ENCODE peak calls at places on chromosomes 1 and 21, in nine cellular contexts. One of them, this sample, is unnamed.

GRCh38 chr21:46182548-46183336 is 1.5 kb downstream of the SPATC1L start:
- DNase-seq in nephron progenitor cell: no peak
- DNase-seq in activated B cell treated with CpG ODN at 0.5 μM for 24 hours: no peak
- DNase-seq in HL-60: no peak
- DNase-seq in glutamatergic neuron: no peak
- DNase-seq in heart left ventricle: peak; percentile 67
- DNase-seq in ovary: peak; percentile 74
- DNase-seq in transverse colon: no peak
- DNase-seq in endodermal cell: peak; percentile 64
- DNase-seq in this sample: no peak

GRCh38 chr1:160605792-160606520 is 26.7 kb upstream of the CD84 start:
- DNase-seq in transverse colon: no peak
- DNase-seq in glutamatergic neuron: no peak
- DNase-seq in endodermal cell: no peak
- DNase-seq in nephron progenitor cell: no peak
- DNase-seq in HL-60: no peak
- DNase-seq in heart left ventricle: no peak
- DNase-seq in activated B cell treated with CpG ODN at 0.5 μM for 24 hours: no peak
- DNase-seq in ovary: no peak
- DNase-seq in this sample: no peak

GRCh38 chr1:212858461-212859265 is 588 bp downstream of the FLVCR1 start:
- DNase-seq in heart left ventricle: peak; percentile 28
- DNase-seq in activated B cell treated with CpG ODN at 0.5 μM for 24 hours: peak; percentile 38
- DNase-seq in glutamatergic neuron: no peak
- DNase-seq in HL-60: peak; percentile 28
- DNase-seq in nephron progenitor cell: no peak
- DNase-seq in endodermal cell: peak; percentile 73
- DNase-seq in ovary: no peak
- DNase-seq in transverse colon: peak; percentile 29
- DNase-seq in this sample: no peak

GRCh38 chr1:7595338-7595737 is 175.8 kb upstream of the VAMP3 start:
- DNase-seq in ovary: no peak
- DNase-seq in glutamatergic neuron: no peak
- DNase-seq in HL-60: no peak
- DNase-seq in heart left ventricle: no peak
- DNase-seq in transverse colon: no peak
- DNase-seq in endodermal cell: peak; percentile 66
- DNase-seq in nephron progenitor cell: peak; percentile 27
- DNase-seq in activated B cell treated with CpG ODN at 0.5 μM for 24 hours: no peak
- DNase-seq in this sample: peak; percentile 24

GRCh38 chr1:211036701-211037494 is 97.0 kb downstream of the KCNH1 start:
- DNase-seq in ovary: no peak
- DNase-seq in heart left ventricle: no peak
- DNase-seq in HL-60: no peak
- DNase-seq in endodermal cell: no peak
- DNase-seq in transverse colon: no peak
- DNase-seq in activated B cell treated with CpG ODN at 0.5 μM for 24 hours: no peak
- DNase-seq in glutamatergic neuron: no peak
- DNase-seq in nephron progenitor cell: no peak
- DNase-seq in this sample: no peak

GRCh38 chr1:228208831-228209524 is 1.1 kb downstream of the OBSCN start:
- DNase-seq in glutamatergic neuron: no peak
- DNase-seq in nephron progenitor cell: no peak
- DNase-seq in ovary: no peak
- DNase-seq in endodermal cell: no peak
- DNase-seq in activated B cell treated with CpG ODN at 0.5 μM for 24 hours: no peak
- DNase-seq in transverse colon: no peak
- DNase-seq in HL-60: no peak
- DNase-seq in heart left ventricle: peak; percentile 44
- DNase-seq in this sample: no peak

GRCh38 chr1:225996946-225997545 is 2.1 kb downstream of the SDE2 start:
- DNase-seq in ovary: no peak
- DNase-seq in glutamatergic neuron: no peak
- DNase-seq in endodermal cell: no peak
- DNase-seq in activated B cell treated with CpG ODN at 0.5 μM for 24 hours: no peak
- DNase-seq in nephron progenitor cell: no peak
- DNase-seq in HL-60: no peak
- DNase-seq in transverse colon: no peak
- DNase-seq in heart left ventricle: no peak
- DNase-seq in this sample: no peak

GRCh38 chr21:32826317-32827167 is 55.0 kb upstream of the PAXBP1 start:
- DNase-seq in endodermal cell: peak; percentile 76
- DNase-seq in activated B cell treated with CpG ODN at 0.5 μM for 24 hours: no peak
- DNase-seq in glutamatergic neuron: no peak
- DNase-seq in heart left ventricle: no peak
- DNase-seq in ovary: peak; percentile 24
- DNase-seq in HL-60: peak; percentile 69
- DNase-seq in nephron progenitor cell: peak; percentile 14
- DNase-seq in transverse colon: peak; percentile 50
- DNase-seq in this sample: no peak

GRCh38 chr1:46822248-46822826 is 23.5 kb downstream of the CYP4B1 start:
- DNase-seq in glutamatergic neuron: no peak
- DNase-seq in endodermal cell: peak; percentile 82
- DNase-seq in activated B cell treated with CpG ODN at 0.5 μM for 24 hours: no peak
- DNase-seq in nephron progenitor cell: no peak
- DNase-seq in HL-60: no peak
- DNase-seq in ovary: no peak
- DNase-seq in heart left ventricle: no peak
- DNase-seq in transverse colon: no peak
- DNase-seq in this sample: no peak

GRCh38 chr1:3731543-3731942 is 20.7 kb upstream of the CCDC27 start:
- DNase-seq in endodermal cell: no peak
- DNase-seq in nephron progenitor cell: no peak
- DNase-seq in ovary: no peak
- DNase-seq in heart left ventricle: no peak
- DNase-seq in glutamatergic neuron: peak; percentile 64
- DNase-seq in transverse colon: no peak
- DNase-seq in HL-60: no peak
- DNase-seq in activated B cell treated with CpG ODN at 0.5 μM for 24 hours: no peak
- DNase-seq in this sample: no peak

GRCh38 chr1:27153549-27153886 is 1.4 kb downstream of the SLC9A1 start:
- DNase-seq in heart left ventricle: no peak
- DNase-seq in ovary: no peak
- DNase-seq in glutamatergic neuron: no peak
- DNase-seq in transverse colon: peak; percentile 47
- DNase-seq in nephron progenitor cell: peak; percentile 47
- DNase-seq in activated B cell treated with CpG ODN at 0.5 μM for 24 hours: no peak
- DNase-seq in HL-60: no peak
- DNase-seq in endodermal cell: peak; percentile 58
- DNase-seq in this sample: no peak

GRCh38 chr1:12555411-12556367 is 62.3 kb downstream of the DHRS3 start:
- DNase-seq in endodermal cell: no peak
- DNase-seq in activated B cell treated with CpG ODN at 0.5 μM for 24 hours: no peak
- DNase-seq in HL-60: no peak
- DNase-seq in nephron progenitor cell: no peak
- DNase-seq in glutamatergic neuron: no peak
- DNase-seq in transverse colon: no peak
- DNase-seq in heart left ventricle: no peak
- DNase-seq in ovary: no peak
- DNase-seq in this sample: no peak

GRCh38 chr1:5850503-5850902 is 141.7 kb downstream of the NPHP4 start:
- DNase-seq in ovary: no peak
- DNase-seq in HL-60: no peak
- DNase-seq in activated B cell treated with CpG ODN at 0.5 μM for 24 hours: no peak
- DNase-seq in transverse colon: no peak
- DNase-seq in endodermal cell: no peak
- DNase-seq in glutamatergic neuron: no peak
- DNase-seq in nephron progenitor cell: no peak
- DNase-seq in heart left ventricle: no peak
- DNase-seq in this sample: no peak

GRCh38 chr1:111256988-111257658 is 29.6 kb downstream of the CHI3L2 start:
- DNase-seq in ovary: no peak
- DNase-seq in nephron progenitor cell: no peak
- DNase-seq in activated B cell treated with CpG ODN at 0.5 μM for 24 hours: no peak
- DNase-seq in endodermal cell: no peak
- DNase-seq in HL-60: no peak
- DNase-seq in heart left ventricle: no peak
- DNase-seq in transverse colon: no peak
- DNase-seq in glutamatergic neuron: no peak
- DNase-seq in this sample: no peak

GRCh38 chr1:101769520-101769919 is 227.2 kb downstream of the OLFM3 start:
- DNase-seq in nephron progenitor cell: no peak
- DNase-seq in transverse colon: no peak
- DNase-seq in activated B cell treated with CpG ODN at 0.5 μM for 24 hours: no peak
- DNase-seq in heart left ventricle: no peak
- DNase-seq in HL-60: no peak
- DNase-seq in endodermal cell: peak; percentile 35
- DNase-seq in glutamatergic neuron: no peak
- DNase-seq in ovary: no peak
- DNase-seq in this sample: no peak
- TF ChIP-seq CTCF in nephron progenitor cell: peak; percentile 46
- TF ChIP-seq CTCF in transverse colon: peak; percentile 29
- TF ChIP-seq CTCF in activated B cell treated with CpG ODN at 0.5 μM for 24 hours: no peak
- TF ChIP-seq CTCF in heart left ventricle: no peak
- TF ChIP-seq CTCF in HL-60: no peak
- TF ChIP-seq CTCF in endodermal cell: peak; percentile 76
- TF ChIP-seq CTCF in glutamatergic neuron: peak; percentile 71
- TF ChIP-seq CTCF in ovary: no peak
- TF ChIP-seq CTCF in this sample: no peak

GRCh38 chr1:224774378-224774777 is 155.1 kb upstream of the DNAH14 start:
- DNase-seq in activated B cell treated with CpG ODN at 0.5 μM for 24 hours: no peak
- DNase-seq in nephron progenitor cell: no peak
- DNase-seq in HL-60: peak; percentile 54
- DNase-seq in heart left ventricle: no peak
- DNase-seq in glutamatergic neuron: no peak
- DNase-seq in ovary: no peak
- DNase-seq in transverse colon: no peak
- DNase-seq in endodermal cell: peak; percentile 75
- DNase-seq in this sample: no peak
- TF ChIP-seq CTCF in activated B cell treated with CpG ODN at 0.5 μM for 24 hours: no peak
- TF ChIP-seq CTCF in nephron progenitor cell: peak; percentile 16
- TF ChIP-seq CTCF in HL-60: no peak
- TF ChIP-seq CTCF in heart left ventricle: no peak
- TF ChIP-seq CTCF in glutamatergic neuron: no peak
- TF ChIP-seq CTCF in ovary: no peak
- TF ChIP-seq CTCF in transverse colon: no peak
- TF ChIP-seq CTCF in endodermal cell: peak; percentile 75
- TF ChIP-seq CTCF in this sample: no peak

DNA sequence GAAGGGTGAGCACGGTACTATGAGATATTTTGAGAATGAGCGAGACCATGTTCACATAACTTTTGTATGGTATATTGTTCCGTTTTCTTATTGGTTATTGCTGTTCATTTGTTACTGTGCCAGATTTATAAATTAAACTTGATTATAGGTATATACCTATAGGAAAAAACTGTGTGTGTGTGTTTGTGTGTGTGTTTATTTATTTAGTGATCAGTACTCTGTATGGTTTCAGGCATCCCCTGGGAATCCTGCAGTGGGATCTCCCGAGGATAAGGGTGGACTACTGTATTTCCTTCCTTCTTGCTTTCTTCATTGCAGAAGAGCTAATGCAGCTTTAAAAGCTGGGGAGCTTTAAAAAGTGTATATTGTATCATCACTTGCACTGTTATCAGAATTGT is 8.0 kb upstream of the ASH1L start:
- DNase-seq in heart left ventricle: no peak
- DNase-seq in transverse colon: no peak
- DNase-seq in endodermal cell: peak; percentile 14
- DNase-seq in ovary: no peak
- DNase-seq in nephron progenitor cell: no peak
- DNase-seq in activated B cell treated with CpG ODN at 0.5 μM for 24 hours: no peak
- DNase-seq in glutamatergic neuron: no peak
- DNase-seq in HL-60: no peak
- DNase-seq in this sample: no peak
- TF ChIP-seq CTCF in heart left ventricle: no peak
- TF ChIP-seq CTCF in transverse colon: no peak
- TF ChIP-seq CTCF in endodermal cell: no peak
- TF ChIP-seq CTCF in ovary: no peak
- TF ChIP-seq CTCF in nephron progenitor cell: no peak
- TF ChIP-seq CTCF in activated B cell treated with CpG ODN at 0.5 μM for 24 hours: no peak
- TF ChIP-seq CTCF in glutamatergic neuron: no peak
- TF ChIP-seq CTCF in HL-60: no peak
- TF ChIP-seq CTCF in this sample: no peak

GRCh38 chr1:1574721-1575537 is at the start of gene SSU72:
- DNase-seq in transverse colon: peak; percentile 94
- DNase-seq in heart left ventricle: peak; percentile 93
- DNase-seq in ovary: peak; percentile 93
- DNase-seq in activated B cell treated with CpG ODN at 0.5 μM for 24 hours: peak; percentile 95
- DNase-seq in nephron progenitor cell: peak; percentile 93
- DNase-seq in endodermal cell: peak; percentile 96
- DNase-seq in glutamatergic neuron: peak; percentile 94
- DNase-seq in HL-60: peak; percentile 92
- DNase-seq in this sample: peak; percentile 92

GRCh38 chr1:1569341-1569740 is 5.3 kb downstream of the SSU72 start:
- DNase-seq in endodermal cell: no peak
- DNase-seq in transverse colon: no peak
- DNase-seq in HL-60: no peak
- DNase-seq in activated B cell treated with CpG ODN at 0.5 μM for 24 hours: no peak
- DNase-seq in nephron progenitor cell: no peak
- DNase-seq in ovary: no peak
- DNase-seq in glutamatergic neuron: no peak
- DNase-seq in heart left ventricle: no peak
- DNase-seq in this sample: no peak

GRCh38 chr1:1577367-1578011 is 2.8 kb upstream of the SSU72 start:
- DNase-seq in ovary: no peak
- DNase-seq in activated B cell treated with CpG ODN at 0.5 μM for 24 hours: no peak
- DNase-seq in nephron progenitor cell: peak; percentile 69
- DNase-seq in HL-60: no peak
- DNase-seq in transverse colon: peak; percentile 25
- DNase-seq in endodermal cell: no peak
- DNase-seq in heart left ventricle: no peak
- DNase-seq in glutamatergic neuron: no peak
- DNase-seq in this sample: no peak

GRCh38 chr1:1578371-1578940 is 3.8 kb upstream of the SSU72 start:
- DNase-seq in heart left ventricle: no peak
- DNase-seq in glutamatergic neuron: no peak
- DNase-seq in transverse colon: no peak
- DNase-seq in endodermal cell: no peak
- DNase-seq in ovary: no peak
- DNase-seq in nephron progenitor cell: no peak
- DNase-seq in HL-60: no peak
- DNase-seq in activated B cell treated with CpG ODN at 0.5 μM for 24 hours: no peak
- DNase-seq in this sample: no peak

DNA sequence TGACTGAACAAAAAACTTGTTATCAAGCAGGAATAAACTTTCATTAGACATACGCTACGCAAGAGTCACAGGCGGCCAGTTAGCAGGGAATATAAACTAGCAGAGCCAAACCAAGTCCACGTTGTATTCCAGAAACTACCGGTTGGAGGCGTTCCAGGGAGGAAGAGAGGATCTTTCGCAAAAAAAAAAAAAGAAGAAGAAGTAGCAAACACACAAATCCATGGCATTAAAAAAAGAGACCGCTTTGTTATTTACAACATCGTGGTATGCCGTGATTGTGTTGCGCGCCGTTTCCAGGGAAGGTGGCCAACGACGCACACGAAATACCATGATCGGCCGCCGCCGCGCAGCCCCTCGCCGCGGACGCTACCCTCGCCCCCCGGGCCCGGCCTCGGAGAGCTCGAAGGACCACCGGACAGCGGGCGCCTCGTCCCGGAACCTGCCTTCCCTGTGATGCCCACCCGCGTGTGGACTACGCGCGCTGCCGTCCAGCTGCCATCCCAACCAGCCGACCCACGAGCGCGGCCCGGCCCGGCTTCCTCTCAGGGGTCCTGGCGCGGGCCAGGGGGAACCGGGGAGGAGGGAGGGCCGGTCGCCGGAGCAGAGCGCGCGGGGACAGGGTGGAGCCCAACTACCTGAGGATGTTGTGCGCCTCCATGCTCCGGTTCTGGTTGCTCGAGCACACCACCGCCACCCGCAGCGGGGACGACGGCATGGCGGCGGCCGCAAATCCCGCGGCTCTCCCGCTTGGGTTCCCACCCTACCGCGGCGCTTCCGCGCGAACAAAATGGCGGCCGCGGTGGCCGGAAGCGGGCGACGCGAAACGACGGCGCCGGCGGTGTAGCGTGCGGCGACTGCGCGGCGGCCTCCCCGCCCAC is 581 bp downstream of the SSU72 start:
- DNase-seq in activated B cell treated with CpG ODN at 0.5 μM for 24 hours: no peak
- DNase-seq in glutamatergic neuron: peak; percentile 71
- DNase-seq in HL-60: peak; percentile 72
- DNase-seq in endodermal cell: peak; percentile 86
- DNase-seq in transverse colon: peak; percentile 65
- DNase-seq in nephron progenitor cell: peak; percentile 73
- DNase-seq in heart left ventricle: peak; percentile 57
- DNase-seq in ovary: no peak
- DNase-seq in this sample: peak; percentile 67
- TF ChIP-seq CTCF in activated B cell treated with CpG ODN at 0.5 μM for 24 hours: no peak
- TF ChIP-seq CTCF in glutamatergic neuron: peak; percentile 35
- TF ChIP-seq CTCF in HL-60: no peak
- TF ChIP-seq CTCF in endodermal cell: peak; percentile 65
- TF ChIP-seq CTCF in transverse colon: peak; percentile 16
- TF ChIP-seq CTCF in nephron progenitor cell: peak; percentile 23
- TF ChIP-seq CTCF in heart left ventricle: no peak
- TF ChIP-seq CTCF in ovary: no peak
- TF ChIP-seq CTCF in this sample: peak; percentile 33

This sample was measured in CD14-positive monocyte.